ENCODE peak calls at places on chromosomes 16 and 17, in nine cellular contexts. I, E, O, N, M, H, B, Z and T are unnamed samples.

GRCh38 chr16:13083687-13084086 is 182.3 kb downstream of the SHISA9 start:
- DNase-seq in I (no peak), E (no peak), O (no peak), N (no peak), M (no peak), H (no peak), B (no peak), Z (no peak), T (no peak)

GRCh38 chr16:76963614-76964315 is 227.2 kb upstream of the MON1B start:
- DNase-seq in I (no peak), E (no peak), O (no peak), N (no peak), M (no peak), H (no peak), B (no peak), Z (no peak), T (no peak)

GRCh38 chr17:8479431-8479947 is 43.8 kb downstream of the NDEL1 start:
- DNase-seq in I (no peak), E (no peak), O (no peak), N (no peak), M (no peak), H (no peak), B (no peak), Z (no peak), T (peak)

GRCh38 chr17:46879101-46879500 is 27.7 kb downstream of the WNT9B start:
- DNase-seq in I (no peak), E (no peak), O (no peak), N (no peak), M (no peak), H (no peak), B (no peak), Z (no peak), T (no peak)

GRCh38 chr17:65231662-65232335 is 94.6 kb downstream of the RGS9 start:
- DNase-seq in I (peak), E (no peak), O (no peak), N (peak), M (peak), H (peak), B (no peak), Z (no peak), T (peak)

GRCh38 chr17:82859431-82860403 is 19.9 kb upstream of the ZNF750 start:
- DNase-seq in I (no peak), E (peak), O (no peak), N (no peak), M (no peak), H (peak), B (no peak), Z (no peak), T (peak)

GRCh38 chr16:4839942-4840341 is 7.1 kb downstream of the GLYR1 start:
- DNase-seq in I (no peak), E (no peak), O (no peak), N (no peak), M (no peak), H (peak), B (no peak), Z (no peak), T (no peak)

GRCh38 chr16:5062790-5063765 is 2.7 kb downstream of the C16orf89 start:
- DNase-seq in I (no peak), E (no peak), O (no peak), N (no peak), M (no peak), H (no peak), B (no peak), Z (no peak), T (no peak)

GRCh38 chr16:2964416-2965223 is 545 bp downstream of the KREMEN2 start:
- DNase-seq in I (no peak), E (peak), O (no peak), N (peak), M (no peak), H (peak), B (no peak), Z (no peak), T (no peak)

GRCh38 chr16:60271382-60272180 is 1537.5 kb upstream of the GOT2 start:
- DNase-seq in I (no peak), E (no peak), O (no peak), N (no peak), M (no peak), H (no peak), B (no peak), Z (no peak), T (no peak)

GRCh38 chr16:12143776-12144175 is 167.2 kb downstream of the SNX29 start:
- DNase-seq in I (no peak), E (no peak), O (no peak), N (no peak), M (no peak), H (no peak), B (no peak), Z (no peak), T (no peak)

GRCh38 chr17:41634639-41635038 is 10.3 kb upstream of the KRT17 start:
- DNase-seq in I (no peak), E (no peak), O (no peak), N (no peak), M (no peak), H (no peak), B (no peak), Z (no peak), T (no peak)

GRCh38 chr16:74372369-74372768 is 3.7 kb upstream of the NPIPB15 start:
- DNase-seq in I (no peak), E (no peak), O (no peak), N (no peak), M (no peak), H (no peak), B (no peak), Z (no peak), T (no peak)

GRCh38 chr17:81457917-81458555 is 54.6 kb downstream of the ACTG1 start:
- DNase-seq in I (no peak), E (no peak), O (no peak), N (no peak), M (no peak), H (no peak), B (no peak), Z (no peak), T (no peak)

GRCh38 chr17:79006001-79006400 is 3.6 kb downstream of the CANT1 start:
- DNase-seq in I (no peak), E (no peak), O (no peak), N (peak), M (no peak), H (no peak), B (no peak), Z (no peak), T (no peak)

GRCh38 chr17:80926601-80927250 is 64.9 kb upstream of the CHMP6 start:
- DNase-seq in I (no peak), E (no peak), O (no peak), N (no peak), M (no peak), H (no peak), B (no peak), Z (no peak), T (no peak)

GRCh38 chr16:1874854-1875253 is 2.9 kb upstream of the MEIOB start:
- DNase-seq in I (no peak), E (no peak), O (no peak), N (no peak), M (no peak), H (no peak), B (no peak), Z (no peak), T (no peak)

GRCh38 chr16:79595916-79596450 is 4.6 kb downstream of the MAF start:
- DNase-seq in I (no peak), E (no peak), O (no peak), N (no peak), M (no peak), H (no peak), B (no peak), Z (no peak), T (no peak)